ENCODE peak calls at places on chromosomes 11 and 22, in eight cellular contexts. W, X, L, E, H, O, K and Q are unnamed samples.

GRCh38 chr11:129973809-129974208 is 28.8 kb downstream of the PRDM10 start:
- DNase-seq in W (no peak), X (peak; percentile 89), L (no peak), E (no peak), H (no peak), O (no peak), K (peak; percentile 50), Q (no peak)

GRCh38 chr11:57386178-57386945 is 4.1 kb downstream of the PRG2 start:
- DNase-seq in W (no peak), X (no peak), L (no peak), E (no peak), H (no peak), O (no peak), K (no peak), Q (no peak)

GRCh38 chr11:131246589-131247164 is 123.7 kb upstream of the NTM start:
- DNase-seq in W (peak; percentile 71), X (peak; percentile 93), L (no peak), E (peak; percentile 21), H (peak; percentile 11), O (no peak), K (no peak), Q (no peak)

GRCh38 chr11:105937738-105938137 is 84.3 kb downstream of the MSANTD4 start:
- DNase-seq in W (no peak), X (peak; percentile 44), L (no peak), E (no peak), H (peak; percentile 5), O (no peak), K (no peak), Q (no peak)

GRCh38 chr22:27853404-27853803 is 51.8 kb upstream of the MN1 start:
- DNase-seq in W (no peak), X (no peak), L (no peak), E (no peak), H (peak; percentile 87), O (no peak), K (no peak), Q (no peak)

GRCh38 chr11:72700026-72700610 is 25.9 kb upstream of the PDE2A start:
- DNase-seq in W (no peak), X (no peak), L (no peak), E (no peak), H (peak; percentile 62), O (no peak), K (no peak), Q (no peak)

GRCh38 chr11:62545437-62546243 is 966 bp downstream of the AHNAK start:
- DNase-seq in W (peak; percentile 64), X (peak; percentile 83), L (no peak), E (peak; percentile 60), H (peak; percentile 93), O (peak; percentile 95), K (peak; percentile 93), Q (peak; percentile 63)

GRCh38 chr11:67666303-67666645 is 8.1 kb downstream of the ALDH3B2 start:
- DNase-seq in W (no peak), X (no peak), L (no peak), E (no peak), H (no peak), O (no peak), K (no peak), Q (no peak)

GRCh38 chr11:76287227-76287626 is 80.9 kb upstream of the WNT11 start:
- DNase-seq in W (no peak), X (no peak), L (no peak), E (no peak), H (no peak), O (no peak), K (no peak), Q (no peak)

GRCh38 chr22:47407626-47408025 is 645.2 kb downstream of the TBC1D22A start:
- DNase-seq in W (no peak), X (no peak), L (no peak), E (no peak), H (no peak), O (no peak), K (no peak), Q (no peak)

GRCh38 chr11:2409701-2410468 is 9.3 kb downstream of the TSSC4 start:
- DNase-seq in W (no peak), X (no peak), L (no peak), E (no peak), H (no peak), O (no peak), K (no peak), Q (no peak)

GRCh38 chr11:128497057-128497957 is 90.1 kb downstream of the ETS1 start:
- DNase-seq in W (no peak), X (no peak), L (no peak), E (peak; percentile 49), H (peak; percentile 100), O (no peak), K (no peak), Q (peak; percentile 39)

GRCh38 chr22:42294034-42294985 is 23.9 kb upstream of the TCF20 start:
- DNase-seq in W (peak; percentile 85), X (peak; percentile 92), L (no peak), E (no peak), H (peak; percentile 31), O (peak; percentile 56), K (peak; percentile 52), Q (no peak)

GRCh38 chr11:24635588-24636290 is 138.9 kb downstream of the LUZP2 start:
- DNase-seq in W (no peak), X (peak; percentile 13), L (no peak), E (no peak), H (no peak), O (no peak), K (no peak), Q (no peak)

GRCh38 chr11:61075891-61076290 is 26.4 kb upstream of the CD5 start:
- DNase-seq in W (no peak), X (peak; percentile 43), L (no peak), E (no peak), H (peak; percentile 3), O (no peak), K (peak; percentile 57), Q (no peak)

GRCh38 chr11:129279326-129280026 is 87.4 kb upstream of the ARHGAP32 start:
- DNase-seq in W (peak; percentile 84), X (peak; percentile 89), L (peak; percentile 80), E (peak; percentile 50), H (peak; percentile 56), O (peak; percentile 90), K (peak; percentile 83), Q (peak; percentile 70)

GRCh38 chr11:77250881-77251640 is 50.4 kb downstream of the GDPD4 start:
- DNase-seq in W (no peak), X (no peak), L (no peak), E (no peak), H (peak; percentile 82), O (no peak), K (no peak), Q (no peak)

DNA sequence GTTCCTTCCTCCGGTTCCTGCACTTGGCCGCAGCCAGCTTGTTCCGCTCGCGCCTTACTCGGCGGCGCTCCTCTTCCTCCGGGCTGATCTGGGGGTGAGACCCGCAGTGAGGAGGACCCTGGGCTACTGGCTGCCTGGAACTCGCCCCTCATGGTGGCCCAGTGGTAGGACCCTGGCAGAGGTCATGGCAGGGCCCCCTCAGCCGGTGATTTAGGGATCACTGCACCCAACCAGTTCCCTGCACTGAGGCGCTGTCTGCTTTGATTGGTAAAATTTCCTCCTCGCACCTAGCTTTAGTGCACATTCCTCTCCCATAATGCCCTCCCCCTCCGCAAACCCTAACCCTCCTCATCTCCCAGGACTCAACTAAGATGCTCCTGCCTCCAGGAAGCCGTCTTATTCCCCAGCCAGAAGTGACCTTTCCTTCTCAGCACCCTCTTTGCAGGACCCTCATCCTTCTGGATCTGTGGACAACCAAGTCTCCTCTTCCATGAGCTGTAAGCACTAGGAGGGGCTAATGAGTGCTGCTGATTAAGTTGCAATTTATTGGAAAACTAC is 3.6 kb downstream of the CCDC85B start:
- DNase-seq in W (no peak), X (no peak), L (no peak), E (peak; percentile 56), H (no peak), O (peak; percentile 69), K (no peak), Q (no peak)
- TF ChIP-seq CTCF in W (no peak), X (peak; percentile 3), L (no peak), E (no peak), H (peak; percentile 4), O (no peak), K (no peak), Q (no peak)

GRCh38 chr22:37549704-37550059 is 10.6 kb upstream of the CDC42EP1 start:
- DNase-seq in W (no peak), X (no peak), L (no peak), E (no peak), H (peak; percentile 48), O (peak; percentile 75), K (peak; percentile 69), Q (no peak)
- TF ChIP-seq CTCF in W (no peak), X (peak; percentile 25), L (no peak), E (no peak), H (peak; percentile 31), O (peak; percentile 36), K (no peak), Q (no peak)

DNA sequence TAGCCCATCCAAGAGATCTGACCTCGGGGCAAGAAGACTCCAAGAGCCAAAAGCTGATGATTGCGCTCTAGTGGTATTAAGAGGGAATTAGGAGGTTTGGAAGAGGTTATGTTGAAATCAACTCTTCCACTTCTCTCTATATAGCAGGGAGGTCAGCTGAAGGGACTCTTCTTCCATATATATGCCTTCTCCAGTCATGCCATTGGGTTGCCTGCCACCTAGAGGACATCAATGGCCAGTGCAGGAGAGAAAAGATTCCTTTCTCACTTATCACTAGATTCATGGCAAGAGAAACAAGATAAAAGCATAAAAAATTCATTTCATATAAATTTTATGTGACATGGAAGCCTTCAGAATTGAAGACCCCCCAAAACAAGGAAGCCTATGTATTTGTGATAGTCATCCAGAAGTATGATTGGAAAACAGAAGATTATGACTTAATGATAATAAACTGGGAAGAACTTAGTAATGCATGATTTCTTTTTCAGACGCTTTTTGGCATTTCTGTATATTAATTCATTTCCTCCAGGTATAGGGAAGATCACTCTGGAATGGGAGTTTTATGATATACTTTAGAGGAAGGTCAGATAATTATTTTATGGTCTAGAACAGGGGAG is 435.1 kb upstream of the DDI1 start:
- DNase-seq in W (peak; percentile 48), X (peak; percentile 83), L (no peak), E (peak; percentile 45), H (peak; percentile 79), O (no peak), K (no peak), Q (peak; percentile 45)
- TF ChIP-seq CTCF in W (peak; percentile 91), X (peak; percentile 89), L (peak; percentile 53), E (peak; percentile 81), H (peak; percentile 98), O (peak; percentile 64), K (peak; percentile 74), Q (peak; percentile 81)

DNA sequence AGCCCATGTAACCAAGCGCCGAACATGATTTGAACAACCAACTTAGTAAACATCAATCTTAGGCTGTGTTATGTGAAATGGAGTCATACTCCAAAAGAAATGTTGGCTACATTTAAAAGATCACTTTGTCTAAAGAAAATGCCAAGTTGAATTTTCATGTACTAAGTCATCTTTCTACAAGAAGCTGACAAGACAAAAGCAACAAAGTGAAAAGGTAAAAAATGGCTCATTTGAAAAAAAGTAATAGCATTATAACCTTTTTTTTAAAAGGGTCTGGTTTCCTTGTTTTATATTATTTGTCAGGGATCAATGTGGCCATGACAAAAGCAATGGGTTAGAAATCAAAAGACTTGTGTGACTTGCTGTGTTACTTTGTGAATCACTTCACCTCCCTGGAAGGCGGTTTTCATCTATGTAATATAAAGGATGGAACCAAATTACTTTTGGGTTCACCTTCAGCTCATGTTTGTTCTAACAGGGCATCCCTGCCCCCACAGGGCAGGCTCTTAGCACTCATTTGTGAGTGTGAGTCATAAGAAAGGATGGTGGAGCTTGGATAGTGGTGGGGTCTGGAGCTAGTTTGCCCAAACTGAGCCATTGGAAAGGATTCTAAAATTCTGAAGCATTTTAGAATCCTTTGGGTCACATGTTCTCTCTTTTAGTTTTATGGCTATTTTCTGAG is 131.9 kb upstream of the MTMR2 start:
- DNase-seq in W (no peak), X (no peak), L (no peak), E (peak; percentile 56), H (peak; percentile 72), O (no peak), K (no peak), Q (no peak)
- TF ChIP-seq CTCF in W (no peak), X (no peak), L (no peak), E (no peak), H (no peak), O (no peak), K (no peak), Q (no peak)

GRCh38 chr11:135075740-135076139 is 663.7 kb upstream of the B3GAT1 start:
- DNase-seq in W (peak; percentile 75), X (peak; percentile 80), L (peak; percentile 64), E (peak; percentile 92), H (peak; percentile 54), O (peak; percentile 43), K (no peak), Q (no peak)
- TF ChIP-seq CTCF in W (peak; percentile 95), X (peak; percentile 88), L (peak; percentile 58), E (peak; percentile 75), H (peak; percentile 45), O (peak; percentile 55), K (peak; percentile 33), Q (no peak)